ENCODE peak calls at places on chromosomes 13 and 19, in four cellular contexts. C is Caco-2, M is mammary epithelial cell, G is cardiac fibroblast. B is an unnamed sample.

GRCh38 chr13:98918771-98919170 is 59.1 kb downstream of the DOCK9 start:
- DNase-seq in C (no peak), G (peak), M (no peak), B (no peak)

GRCh38 chr19:46368116-46368515 is 21.2 kb downstream of the PPP5C start:
- DNase-seq in C (no peak), G (no peak), M (no peak), B (no peak)

GRCh38 chr19:6971366-6971765 is 49.9 kb downstream of the MBD3L2B start:
- DNase-seq in M (peak), C (no peak), G (peak), B (peak)

GRCh38 chr13:99214232-99214631 is 13.6 kb downstream of the UBAC2 start:
- DNase-seq in C (no peak), M (peak), G (no peak), B (no peak)

GRCh38 chr13:33262069-33262487 is 23.5 kb downstream of the STARD13 start:
- DNase-seq in G (peak), C (no peak), M (peak), B (peak)

GRCh38 chr19:38208571-38208970 is 15.5 kb downstream of the DPF1 start:
- DNase-seq in C (no peak), G (no peak), M (no peak), B (no peak)

GRCh38 chr19:34990578-34991192 is 9.4 kb upstream of the GRAMD1A start:
- DNase-seq in C (no peak), G (no peak), M (no peak), B (no peak)

GRCh38 chr13:105543742-105544141 is 991.7 kb downstream of the EFNB2 start:
- DNase-seq in C (no peak), M (peak), G (peak), B (peak)

GRCh38 chr13:33859691-33860303 is 41.8 kb downstream of the RFC3 start:
- DNase-seq in M (peak), C (no peak), G (peak), B (no peak)

GRCh38 chr13:21478881-21479808 is 20.0 kb upstream of the ZDHHC20 start:
- DNase-seq in C (peak), G (peak), M (peak), B (peak)

GRCh38 chr13:22700488-22700887 is 480.3 kb upstream of the SGCG start:
- DNase-seq in G (no peak), M (no peak), C (no peak), B (no peak)

GRCh38 chr19:33734913-33735312 is 61.8 kb upstream of the KCTD15 start:
- DNase-seq in C (no peak), G (no peak), M (no peak), B (no peak)

GRCh38 chr19:28878862-28879566 is 333.9 kb downstream of the UQCRFS1 start:
- DNase-seq in M (peak), G (peak), C (peak), B (peak)

GRCh38 chr13:96792188-96792587 is 202.1 kb downstream of the OXGR1 start:
- DNase-seq in G (no peak), C (no peak), M (no peak), B (no peak)

GRCh38 chr13:59343993-59344780 is 819.5 kb downstream of the DIAPH3 start:
- DNase-seq in M (no peak), G (no peak), C (no peak), B (no peak)

GRCh38 chr19:6402834-6403608 is 10.1 kb upstream of the GTF2F1 start:
- DNase-seq in G (peak), C (peak), M (no peak), B (no peak)

GRCh38 chr19:9793051-9793591 is 24.6 kb upstream of the ZNF846 start:
- DNase-seq in C (peak), M (peak), G (peak), B (peak)

GRCh38 chr13:110447058-110447511 is 114.4 kb downstream of the RAB20 start:
- DNase-seq in G (no peak), M (no peak), C (no peak), B (no peak)

GRCh38 chr19:934197-934840 is 8.5 kb downstream of the ARID3A start:
- DNase-seq in G (no peak), C (no peak), M (no peak), B (no peak)

GRCh38 chr19:10660346-10660745 is 6.2 kb downstream of the ILF3 start:
- DNase-seq in G (no peak), C (no peak), M (no peak), B (peak)

B was measured in PC-3.